ENCODE peak calls at places on chromosomes 4 and X, in five cellular contexts. V, T, U, R and C are unnamed samples.

GRCh38 chr4:22220965-22221364 is 272.4 kb upstream of the KCNIP4 start:
- DNase-seq in V (no peak), T (no peak), U (no peak), R (no peak), C (no peak)

GRCh38 chr4:110163327-110164070 is 34.9 kb downstream of the ELOVL6 start:
- DNase-seq in V (no peak), T (peak; percentile 61), U (no peak), R (no peak), C (no peak)

GRCh38 chr4:48939785-48940184 is 33.2 kb upstream of the OCIAD2 start:
- DNase-seq in V (no peak), T (no peak), U (no peak), R (peak; percentile 19), C (no peak)

GRCh38 chr4:102612824-102613366 is 111.7 kb downstream of the NFKB1 start:
- DNase-seq in V (no peak), T (no peak), U (no peak), R (no peak), C (no peak)

GRCh38 chr4:151227731-151228130 is 49.2 kb upstream of the PRSS48 start:
- DNase-seq in V (peak; percentile 35), T (no peak), U (peak; percentile 56), R (peak; percentile 55), C (no peak)

GRCh38 chr4:104596189-104596588 is 101.5 kb upstream of the CXXC4 start:
- DNase-seq in V (no peak), T (no peak), U (no peak), R (no peak), C (no peak)

GRCh38 chrX:68834371-68835103 is 5.7 kb downstream of the EFNB1 start:
- DNase-seq in V (no peak), T (no peak), U (no peak), R (peak; percentile 26), C (peak; percentile 66)

GRCh38 chr4:113674733-113675132 is 86.8 kb downstream of the CAMK2D start:
- DNase-seq in V (no peak), T (no peak), U (no peak), R (no peak), C (no peak)

GRCh38 chr4:189974056-189974455 is 33.4 kb downstream of the FRG1 start:
- DNase-seq in V (no peak), T (peak; percentile 38), U (no peak), R (no peak), C (no peak)
- TF ChIP-seq CTCF in V (no peak), T (peak; percentile 64), U (no peak), R (no peak), C (no peak)

DNA sequence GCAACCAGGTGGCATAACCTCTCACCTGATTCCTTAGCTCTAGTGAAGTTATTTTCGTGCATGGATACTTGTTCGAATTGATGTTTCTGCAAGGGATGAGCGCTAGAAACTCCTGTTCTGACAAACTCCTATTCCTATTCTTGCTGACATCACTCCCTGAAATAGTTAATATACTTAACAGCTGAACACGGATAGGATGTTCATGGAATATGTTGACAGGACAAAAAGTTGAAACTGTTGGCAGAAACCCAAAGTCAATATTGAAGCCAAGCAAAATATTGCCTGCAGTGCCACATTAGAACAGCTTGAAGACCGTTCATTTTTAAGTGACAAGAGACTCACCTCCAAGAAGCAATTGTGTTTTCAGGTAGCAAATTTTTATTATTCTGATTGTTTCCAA is at the start of gene KLKB1:
- DNase-seq in V (no peak), T (no peak), U (no peak), R (no peak), C (no peak)
- H3K27ac ChIP-seq in V (no peak within 1 kb of the TSS), T (no peak within 1 kb of the TSS), U (no peak within 1 kb of the TSS), R (no peak within 1 kb of the TSS), C (no peak within 1 kb of the TSS)

GRCh38 chr4:149959391-149959790 is 118.9 kb upstream of the DCLK2 start:
- DNase-seq in V (no peak), T (no peak), U (no peak), R (no peak), C (no peak)
- H3K4me3 ChIP-seq in V (no peak overlapping the region), T (no peak overlapping the region), U (no peak overlapping the region), R (no peak overlapping the region), C (no peak overlapping the region)

DNA sequence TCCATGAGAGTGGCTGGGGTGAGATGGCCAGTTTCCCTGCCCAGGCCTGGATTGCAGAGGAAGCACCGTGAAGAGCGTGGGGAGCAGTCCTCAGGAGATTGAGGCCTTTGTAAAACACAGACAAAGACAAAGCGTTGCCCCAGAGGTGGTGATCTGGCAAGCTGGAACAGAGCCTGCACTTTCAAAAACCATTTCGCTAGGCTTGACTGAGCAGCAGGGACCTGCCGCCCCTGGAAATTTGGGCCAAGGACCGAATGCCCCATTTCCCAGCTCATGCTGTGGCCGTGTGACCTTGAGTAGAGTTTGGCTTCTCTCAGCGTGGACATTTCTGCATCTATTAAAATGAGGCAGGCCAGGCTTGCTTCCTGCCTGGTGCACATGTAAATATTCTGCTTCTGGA is 381.4 kb downstream of the BCOR start:
- DNase-seq in V (no peak), T (no peak), U (peak; percentile 39), R (no peak), C (no peak)
- TF ChIP-seq CTCF in V (no peak), T (no peak), U (no peak), R (no peak), C (no peak)

DNA sequence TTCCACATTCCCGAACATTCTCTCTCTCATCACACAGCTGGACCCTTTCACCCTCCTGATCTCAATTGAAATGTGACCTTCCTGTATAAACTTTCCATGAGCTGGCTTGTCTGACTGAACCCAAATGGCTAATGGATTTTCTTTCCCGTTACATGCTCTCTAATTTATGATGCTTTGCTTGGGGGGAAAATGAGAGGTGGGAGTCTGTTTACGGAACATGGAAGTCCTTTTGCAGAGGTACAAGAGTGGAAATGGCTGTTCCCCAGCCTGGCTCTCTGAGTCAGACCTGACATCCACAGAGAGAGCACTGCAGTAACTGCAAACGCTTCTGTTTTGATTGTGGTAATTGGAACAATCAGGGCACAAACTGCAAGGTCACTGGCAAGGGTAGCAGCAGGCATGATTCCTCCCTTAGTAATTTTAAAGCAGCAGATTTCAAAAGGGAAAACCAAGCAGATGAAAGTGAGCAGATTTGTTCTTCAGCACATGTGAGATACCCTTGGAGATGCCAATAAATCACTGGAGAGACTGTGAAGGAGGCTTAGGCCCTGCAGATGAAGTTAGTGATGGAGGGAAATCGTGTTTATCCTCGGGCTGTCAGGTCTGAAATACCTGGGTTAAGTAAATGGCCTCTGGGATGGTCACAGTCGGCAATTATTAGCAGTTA is 83.9 kb downstream of the SNCA start:
- DNase-seq in V (no peak), T (no peak), U (no peak), R (no peak), C (no peak)
- H3K27ac ChIP-seq in V (peak overlapping the region; percentile 67), T (peak overlapping the region; percentile 18), U (no peak overlapping the region), R (peak overlapping the region; percentile 53), C (no peak overlapping the region)